ENCODE peak calls at places on chromosomes 13 and 19, in eight cellular contexts. One of them, this sample, is unnamed.

GRCh38 chr13:109395014-109395413 is 391.4 kb downstream of the IRS2 start:
- DNase-seq in left ventricle myocardium inferior: no peak
- DNase-seq in PC-3: no peak
- DNase-seq in Karpas-422: no peak
- DNase-seq in A673: no peak
- DNase-seq in PC-9: no peak
- DNase-seq in cardiac muscle cell: no peak
- DNase-seq in heart left ventricle: no peak
- DNase-seq in this sample: no peak

GRCh38 chr13:62837895-62838294 is 1422.2 kb upstream of the PCDH20 start:
- DNase-seq in left ventricle myocardium inferior: no peak
- DNase-seq in PC-3: peak; percentile 68
- DNase-seq in Karpas-422: no peak
- DNase-seq in A673: no peak
- DNase-seq in PC-9: no peak
- DNase-seq in cardiac muscle cell: no peak
- DNase-seq in heart left ventricle: no peak
- DNase-seq in this sample: no peak

GRCh38 chr13:25394661-25395060 is 22.9 kb downstream of the ATP8A2 start:
- DNase-seq in left ventricle myocardium inferior: no peak
- DNase-seq in PC-3: no peak
- DNase-seq in Karpas-422: no peak
- DNase-seq in A673: no peak
- DNase-seq in PC-9: no peak
- DNase-seq in cardiac muscle cell: no peak
- DNase-seq in heart left ventricle: no peak
- DNase-seq in this sample: no peak

GRCh38 chr13:26971990-26972888 is 199.4 kb downstream of the USP12 start:
- DNase-seq in left ventricle myocardium inferior: no peak
- DNase-seq in PC-3: peak; percentile 64
- DNase-seq in Karpas-422: no peak
- DNase-seq in A673: peak; percentile 37
- DNase-seq in PC-9: peak; percentile 32
- DNase-seq in cardiac muscle cell: peak; percentile 51
- DNase-seq in heart left ventricle: no peak
- DNase-seq in this sample: no peak

GRCh38 chr13:78609464-78610205 is 6.3 kb upstream of the POU4F1 start:
- DNase-seq in left ventricle myocardium inferior: no peak
- DNase-seq in PC-3: no peak
- DNase-seq in Karpas-422: no peak
- DNase-seq in A673: peak; percentile 61
- DNase-seq in PC-9: no peak
- DNase-seq in cardiac muscle cell: peak; percentile 51
- DNase-seq in heart left ventricle: no peak
- DNase-seq in this sample: no peak

GRCh38 chr13:53405616-53406015 is 377.0 kb downstream of the OLFM4 start:
- DNase-seq in left ventricle myocardium inferior: no peak
- DNase-seq in PC-3: no peak
- DNase-seq in Karpas-422: no peak
- DNase-seq in A673: no peak
- DNase-seq in PC-9: no peak
- DNase-seq in cardiac muscle cell: peak; percentile 56
- DNase-seq in heart left ventricle: no peak
- DNase-seq in this sample: no peak

GRCh38 chr19:57233207-57233606 is 2.4 kb downstream of the AURKC start:
- DNase-seq in left ventricle myocardium inferior: no peak
- DNase-seq in PC-3: no peak
- DNase-seq in Karpas-422: no peak
- DNase-seq in A673: no peak
- DNase-seq in PC-9: no peak
- DNase-seq in cardiac muscle cell: no peak
- DNase-seq in heart left ventricle: no peak
- DNase-seq in this sample: no peak

GRCh38 chr19:13938361-13939027 is at the start of gene PODNL1:
- DNase-seq in left ventricle myocardium inferior: no peak
- DNase-seq in PC-3: no peak
- DNase-seq in Karpas-422: no peak
- DNase-seq in A673: no peak
- DNase-seq in PC-9: no peak
- DNase-seq in cardiac muscle cell: no peak
- DNase-seq in heart left ventricle: no peak
- DNase-seq in this sample: no peak

GRCh38 chr13:49998714-49999624 is 2.1 kb downstream of the TRIM13 start:
- DNase-seq in left ventricle myocardium inferior: no peak
- DNase-seq in PC-3: no peak
- DNase-seq in Karpas-422: peak; percentile 62
- DNase-seq in A673: no peak
- DNase-seq in PC-9: no peak
- DNase-seq in cardiac muscle cell: no peak
- DNase-seq in heart left ventricle: no peak
- DNase-seq in this sample: no peak

GRCh38 chr13:78599911-78600310 is 3.4 kb downstream of the POU4F1 start:
- DNase-seq in left ventricle myocardium inferior: no peak
- DNase-seq in PC-3: no peak
- DNase-seq in Karpas-422: no peak
- DNase-seq in A673: no peak
- DNase-seq in PC-9: no peak
- DNase-seq in cardiac muscle cell: no peak
- DNase-seq in heart left ventricle: no peak
- DNase-seq in this sample: no peak

GRCh38 chr13:47334173-47334572 is 437.3 kb upstream of the HTR2A start:
- DNase-seq in left ventricle myocardium inferior: no peak
- DNase-seq in PC-3: peak; percentile 61
- DNase-seq in Karpas-422: no peak
- DNase-seq in A673: no peak
- DNase-seq in PC-9: no peak
- DNase-seq in cardiac muscle cell: no peak
- DNase-seq in heart left ventricle: no peak
- DNase-seq in this sample: no peak

GRCh38 chr13:109096101-109096500 is 466.7 kb downstream of the MYO16 start:
- DNase-seq in left ventricle myocardium inferior: no peak
- DNase-seq in PC-3: no peak
- DNase-seq in Karpas-422: no peak
- DNase-seq in A673: peak; percentile 96
- DNase-seq in PC-9: no peak
- DNase-seq in cardiac muscle cell: no peak
- DNase-seq in heart left ventricle: no peak
- DNase-seq in this sample: no peak

GRCh38 chr13:32428581-32429072 is 697 bp upstream of the N4BP2L1 start:
- DNase-seq in left ventricle myocardium inferior: no peak
- DNase-seq in PC-3: no peak
- DNase-seq in Karpas-422: peak; percentile 49
- DNase-seq in A673: no peak
- DNase-seq in PC-9: no peak
- DNase-seq in cardiac muscle cell: no peak
- DNase-seq in heart left ventricle: no peak
- DNase-seq in this sample: no peak

GRCh38 chr19:40377876-40378385 is 12.1 kb downstream of the HIPK4 start:
- DNase-seq in left ventricle myocardium inferior: no peak
- DNase-seq in PC-3: no peak
- DNase-seq in Karpas-422: no peak
- DNase-seq in A673: no peak
- DNase-seq in PC-9: no peak
- DNase-seq in cardiac muscle cell: no peak
- DNase-seq in heart left ventricle: no peak
- DNase-seq in this sample: no peak

GRCh38 chr19:49136771-49137171 is 17.4 kb downstream of the PPFIA3 start:
- DNase-seq in left ventricle myocardium inferior: peak; percentile 85
- DNase-seq in PC-3: no peak
- DNase-seq in Karpas-422: no peak
- DNase-seq in A673: no peak
- DNase-seq in PC-9: no peak
- DNase-seq in cardiac muscle cell: no peak
- DNase-seq in heart left ventricle: peak; percentile 77
- DNase-seq in this sample: no peak

GRCh38 chr19:39737929-39738328 is at the start of gene CLC:
- DNase-seq in left ventricle myocardium inferior: no peak
- DNase-seq in PC-3: no peak
- DNase-seq in Karpas-422: peak; percentile 34
- DNase-seq in A673: no peak
- DNase-seq in PC-9: no peak
- DNase-seq in cardiac muscle cell: no peak
- DNase-seq in heart left ventricle: no peak
- DNase-seq in this sample: no peak

GRCh38 chr13:98834254-98834960 is 81.9 kb upstream of the SLC15A1 start:
- DNase-seq in left ventricle myocardium inferior: no peak
- DNase-seq in PC-3: no peak
- DNase-seq in Karpas-422: no peak
- DNase-seq in A673: no peak
- DNase-seq in PC-9: no peak
- DNase-seq in cardiac muscle cell: no peak
- DNase-seq in heart left ventricle: no peak
- DNase-seq in this sample: no peak

GRCh38 chr19:38395381-38396127 is 7.1 kb downstream of the SPRED3 start:
- DNase-seq in left ventricle myocardium inferior: no peak
- DNase-seq in PC-3: no peak
- DNase-seq in Karpas-422: no peak
- DNase-seq in A673: no peak
- DNase-seq in PC-9: no peak
- DNase-seq in cardiac muscle cell: no peak
- DNase-seq in heart left ventricle: no peak
- DNase-seq in this sample: peak; percentile 22

GRCh38 chr19:35247526-35248309 is 1.1 kb upstream of the LSR start:
- DNase-seq in left ventricle myocardium inferior: no peak
- DNase-seq in PC-3: peak; percentile 89
- DNase-seq in Karpas-422: no peak
- DNase-seq in A673: no peak
- DNase-seq in PC-9: peak; percentile 96
- DNase-seq in cardiac muscle cell: peak; percentile 96
- DNase-seq in heart left ventricle: peak; percentile 54
- DNase-seq in this sample: peak; percentile 53

DNA sequence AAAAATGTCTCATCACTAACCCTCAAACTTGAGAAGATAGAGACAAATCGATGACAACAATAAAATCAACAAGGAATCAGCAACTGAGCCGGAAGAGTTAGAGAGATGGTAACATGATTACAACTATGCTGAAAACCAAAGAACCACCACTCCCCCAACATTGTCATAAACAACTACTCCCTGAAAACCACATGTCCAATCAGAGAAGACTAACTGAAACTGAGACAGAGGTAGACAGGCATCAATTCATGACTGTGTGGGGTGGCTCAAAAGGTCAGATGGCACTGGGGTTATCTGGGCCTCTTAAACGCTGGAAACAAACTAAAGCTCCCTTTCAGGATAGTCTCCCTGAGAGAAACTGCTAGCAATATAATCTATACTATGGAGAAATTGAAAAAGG is 488.8 kb downstream of the KCTD12 start:
- DNase-seq in left ventricle myocardium inferior: no peak
- DNase-seq in PC-3: no peak
- DNase-seq in Karpas-422: no peak
- DNase-seq in A673: no peak
- DNase-seq in PC-9: no peak
- DNase-seq in cardiac muscle cell: no peak
- DNase-seq in heart left ventricle: no peak
- DNase-seq in this sample: no peak
- H3K27me3 ChIP-seq in left ventricle myocardium inferior: no peaks in the 10 kb centered on the region
- H3K27me3 ChIP-seq in PC-3: no peaks in the 10 kb centered on the region
- H3K27me3 ChIP-seq in Karpas-422: no peaks in the 10 kb centered on the region
- H3K27me3 ChIP-seq in A673: no peaks in the 10 kb centered on the region
- H3K27me3 ChIP-seq in PC-9: no peaks in the 10 kb centered on the region
- H3K27me3 ChIP-seq in cardiac muscle cell: no peaks in the 10 kb centered on the region
- H3K27me3 ChIP-seq in heart left ventricle: no peaks in the 10 kb centered on the region
- H3K27me3 ChIP-seq in this sample: no peaks in the 10 kb centered on the region

DNA sequence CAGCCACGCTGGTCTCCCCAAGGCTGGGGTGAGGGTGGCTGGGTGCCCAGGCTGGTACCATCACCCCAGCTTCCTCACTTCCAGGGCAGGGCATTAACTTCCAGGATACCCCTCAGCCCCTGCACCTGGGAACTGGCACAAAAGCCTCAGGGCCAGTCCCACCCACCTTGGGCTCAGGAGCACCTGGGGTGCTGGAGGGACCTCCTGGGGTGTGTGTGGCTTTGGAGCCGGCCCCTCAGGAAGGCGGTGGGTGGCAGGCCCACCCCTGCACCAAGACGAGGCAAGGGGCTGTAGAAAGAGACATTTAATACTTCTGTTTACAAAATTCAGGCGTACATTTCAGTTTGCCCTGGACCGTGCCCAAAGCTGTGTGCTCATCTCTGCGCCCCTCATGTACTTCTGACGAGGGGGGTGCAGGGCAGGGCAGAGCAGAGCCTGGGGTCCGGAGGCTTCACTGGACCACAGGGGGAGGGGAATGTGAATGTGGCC is 16.8 kb downstream of the MPND start:
- DNase-seq in left ventricle myocardium inferior: no peak
- DNase-seq in PC-3: no peak
- DNase-seq in Karpas-422: no peak
- DNase-seq in A673: no peak
- DNase-seq in PC-9: no peak
- DNase-seq in cardiac muscle cell: no peak
- DNase-seq in heart left ventricle: no peak
- DNase-seq in this sample: no peak
- H3K27ac ChIP-seq in left ventricle myocardium inferior: no peak overlapping the region
- H3K27ac ChIP-seq in PC-3: no peak overlapping the region
- H3K27ac ChIP-seq in Karpas-422: no peak overlapping the region
- H3K27ac ChIP-seq in A673: no peak overlapping the region
- H3K27ac ChIP-seq in PC-9: no peak overlapping the region
- H3K27ac ChIP-seq in cardiac muscle cell: peak overlapping the region; percentile 55
- H3K27ac ChIP-seq in heart left ventricle: no peak overlapping the region
- H3K27ac ChIP-seq in this sample: no peak overlapping the region

GRCh38 chr19:47445527-47445926 is 26.2 kb downstream of the SLC8A2 start:
- DNase-seq in left ventricle myocardium inferior: no peak
- DNase-seq in PC-3: no peak
- DNase-seq in Karpas-422: no peak
- DNase-seq in A673: no peak
- DNase-seq in PC-9: no peak
- DNase-seq in cardiac muscle cell: no peak
- DNase-seq in heart left ventricle: no peak
- DNase-seq in this sample: no peak
- H3K27me3 ChIP-seq in left ventricle myocardium inferior: peaks cover 100% of the 10 kb centered on the region
- H3K27me3 ChIP-seq in PC-3: peaks cover 19% of the 10 kb centered on the region
- H3K27me3 ChIP-seq in Karpas-422: no peaks in the 10 kb centered on the region
- H3K27me3 ChIP-seq in A673: peaks cover 7% of the 10 kb centered on the region
- H3K27me3 ChIP-seq in PC-9: peaks cover 80% of the 10 kb centered on the region
- H3K27me3 ChIP-seq in cardiac muscle cell: peaks cover 45% of the 10 kb centered on the region
- H3K27me3 ChIP-seq in heart left ventricle: peaks cover 80% of the 10 kb centered on the region
- H3K27me3 ChIP-seq in this sample: peaks cover 45% of the 10 kb centered on the region

DNA sequence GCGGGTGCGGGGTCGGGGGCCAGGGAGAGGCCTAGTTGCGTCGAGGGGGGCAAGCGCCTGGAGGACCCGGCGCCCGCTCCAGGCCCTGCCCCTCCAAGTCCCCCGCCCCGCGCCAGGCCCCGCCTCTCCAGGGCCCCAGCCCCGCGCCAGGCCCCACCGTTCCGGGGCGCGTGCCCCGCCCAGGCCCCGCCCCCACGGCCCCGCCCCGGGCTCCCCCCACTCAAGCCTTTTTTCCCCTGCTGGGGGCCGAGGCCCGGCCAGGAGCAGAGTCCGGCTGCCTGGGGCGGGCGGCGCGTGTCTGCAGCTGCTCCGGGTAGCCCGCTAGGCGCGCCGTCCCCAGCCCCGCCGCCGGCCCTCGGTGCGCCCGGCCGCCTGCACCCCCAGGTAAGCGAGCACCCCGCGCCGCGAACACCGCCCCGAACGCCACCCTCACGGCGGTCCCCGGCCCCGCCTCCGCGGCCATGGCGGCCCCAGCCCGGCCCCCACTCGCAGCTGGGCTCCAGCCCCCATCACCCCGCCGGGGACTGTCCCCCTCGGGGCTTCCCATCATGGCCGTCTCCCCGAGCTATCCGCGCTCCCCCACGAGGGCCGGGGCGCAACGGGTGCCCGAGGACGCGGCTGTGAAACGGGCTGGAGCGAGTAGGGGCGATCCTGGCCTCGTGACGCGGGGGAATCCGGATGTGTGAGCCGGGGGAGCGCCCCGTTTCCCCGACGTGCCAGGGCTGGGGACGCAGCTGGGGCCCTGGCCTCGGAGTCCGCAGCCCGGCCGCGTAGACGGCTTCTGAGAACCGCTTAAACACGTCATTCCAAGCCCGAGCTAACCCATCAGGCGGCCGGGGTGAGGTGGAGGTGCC is at the start of gene CERS4:
- DNase-seq in left ventricle myocardium inferior: peak; percentile 78
- DNase-seq in PC-3: peak; percentile 52
- DNase-seq in Karpas-422: peak; percentile 85
- DNase-seq in A673: peak; percentile 62
- DNase-seq in PC-9: peak; percentile 53
- DNase-seq in cardiac muscle cell: peak; percentile 90
- DNase-seq in heart left ventricle: peak; percentile 79
- DNase-seq in this sample: peak; percentile 77
- H3K27ac ChIP-seq in left ventricle myocardium inferior: peak within 1 kb of the TSS; percentile 82
- H3K27ac ChIP-seq in PC-3: no peak within 1 kb of the TSS
- H3K27ac ChIP-seq in Karpas-422: peak within 1 kb of the TSS; percentile 81
- H3K27ac ChIP-seq in A673: peak within 1 kb of the TSS; percentile 41
- H3K27ac ChIP-seq in PC-9: peak within 1 kb of the TSS; percentile 51
- H3K27ac ChIP-seq in cardiac muscle cell: peak within 1 kb of the TSS; percentile 61
- H3K27ac ChIP-seq in heart left ventricle: peak within 1 kb of the TSS; percentile 40
- H3K27ac ChIP-seq in this sample: peak within 1 kb of the TSS; percentile 81

This sample was measured in CD4-positive, alpha-beta T cell.